ENCODE peak calls at places on chromosome 20, in nine cellular contexts. T, I, Q, K, J, Z, B, U and V are unnamed samples. For H3K4me1 and H3K36me3, the result is how much of the 10 kb centered on the place peaks cover.

GRCh38 chr20:47992021-47992467 is 206.8 kb upstream of the SULF2 start:
- DNase-seq in Z (no peak), U (no peak), Q (no peak), B (no peak), T (no peak), K (no peak), I (no peak), J (no peak), V (no peak)

GRCh38 chr20:15496501-15497039 is 1076.7 kb downstream of the KIF16B start:
- DNase-seq in B (no peak), U (no peak), I (no peak), T (no peak), J (no peak), Z (no peak), K (no peak), Q (no peak), V (no peak)

GRCh38 chr20:61845276-61845675 is 220.4 kb downstream of the TAF4 start:
- DNase-seq in K (no peak), I (no peak), T (no peak), Q (no peak), U (no peak), J (no peak), B (no peak), Z (no peak), V (no peak)

GRCh38 chr20:48682529-48683385 is 145.0 kb downstream of the PREX1 start:
- DNase-seq in K (no peak), T (no peak), Q (peak), U (peak), Z (no peak), B (peak), I (peak), J (peak), V (peak)

GRCh38 chr20:40607927-40608326 is 81.1 kb downstream of the MAFB start:
- DNase-seq in K (no peak), Q (no peak), U (no peak), I (no peak), T (no peak), J (no peak), Z (no peak), B (no peak), V (no peak)

GRCh38 chr20:59248031-59248684 is 52.3 kb upstream of the EDN3 start:
- DNase-seq in T (no peak), J (no peak), K (no peak), Z (no peak), U (no peak), B (no peak), I (no peak), Q (no peak), V (no peak)

GRCh38 chr20:36355469-36356171 is 49.5 kb downstream of the DLGAP4 start:
- DNase-seq in I (no peak), B (no peak), J (no peak), Q (no peak), Z (no peak), U (no peak), K (no peak), T (no peak), V (no peak)

GRCh38 chr20:32674362-32674789 is 635 bp upstream of the C20orf203 start:
- DNase-seq in B (peak), I (no peak), J (peak), K (peak), Z (peak), T (peak), Q (no peak), U (peak), V (peak)

GRCh38 chr20:41848180-41848579 is 230.0 kb upstream of the CHD6 start:
- DNase-seq in Z (no peak), I (no peak), B (no peak), Q (no peak), U (no peak), K (no peak), J (no peak), T (no peak), V (no peak)

GRCh38 chr20:47126709-47127108 is 229.8 kb downstream of the ZMYND8 start:
- DNase-seq in Q (no peak), U (no peak), T (no peak), I (no peak), J (no peak), B (peak), K (no peak), Z (no peak), V (no peak)

GRCh38 chr20:330233-331149 is 5.1 kb downstream of the SOX12 start:
- DNase-seq in B (peak), I (peak), U (peak), T (no peak), Z (no peak), J (peak), K (peak), Q (peak), V (peak)

GRCh38 chr20:1900321-1900791 is 5.1 kb downstream of the SIRPA start:
- DNase-seq in Z (peak), U (peak), T (no peak), Q (peak), I (no peak), B (peak), J (peak), K (peak), V (no peak)

GRCh38 chr20:23036371-23036770 is 1.3 kb downstream of the SSTR4 start:
- DNase-seq in J (no peak), T (no peak), Q (no peak), B (no peak), U (no peak), Z (no peak), I (no peak), K (no peak), V (no peak)
- H3K4me1 ChIP-seq in J (under half), T (under half), Q (under half), B (under half), U (under half), Z (under half), I (under half), K (under half), V (under half)

GRCh38 chr20:44624743-44625271 is 26.7 kb downstream of the ADA start:
- DNase-seq in Z (no peak), J (no peak), K (no peak), U (no peak), I (no peak), T (no peak), Q (no peak), B (no peak), V (no peak)

GRCh38 chr20:44624152-44624551 is 27.3 kb downstream of the ADA start:
- DNase-seq in J (no peak), K (no peak), Q (no peak), Z (no peak), B (no peak), T (no peak), I (no peak), U (no peak), V (no peak)

GRCh38 chr20:44625361-44625760 is 26.1 kb downstream of the ADA start:
- DNase-seq in I (no peak), Q (no peak), J (no peak), K (no peak), U (no peak), T (no peak), B (no peak), Z (no peak), V (no peak)

GRCh38 chr20:44627364-44628010 is 24.0 kb downstream of the ADA start:
- DNase-seq in J (no peak), B (no peak), I (no peak), K (no peak), Z (no peak), T (no peak), U (no peak), Q (no peak), V (no peak)

GRCh38 chr20:44626278-44626677 is 25.2 kb downstream of the ADA start:
- DNase-seq in J (no peak), B (no peak), U (no peak), K (no peak), I (no peak), T (no peak), Z (no peak), Q (no peak), V (no peak)
- H3K36me3 ChIP-seq in J (under half), B (under half), U (under half), K (under half), I (under half), T (under half), Z (under half), Q (under half), V (under half)

DNA sequence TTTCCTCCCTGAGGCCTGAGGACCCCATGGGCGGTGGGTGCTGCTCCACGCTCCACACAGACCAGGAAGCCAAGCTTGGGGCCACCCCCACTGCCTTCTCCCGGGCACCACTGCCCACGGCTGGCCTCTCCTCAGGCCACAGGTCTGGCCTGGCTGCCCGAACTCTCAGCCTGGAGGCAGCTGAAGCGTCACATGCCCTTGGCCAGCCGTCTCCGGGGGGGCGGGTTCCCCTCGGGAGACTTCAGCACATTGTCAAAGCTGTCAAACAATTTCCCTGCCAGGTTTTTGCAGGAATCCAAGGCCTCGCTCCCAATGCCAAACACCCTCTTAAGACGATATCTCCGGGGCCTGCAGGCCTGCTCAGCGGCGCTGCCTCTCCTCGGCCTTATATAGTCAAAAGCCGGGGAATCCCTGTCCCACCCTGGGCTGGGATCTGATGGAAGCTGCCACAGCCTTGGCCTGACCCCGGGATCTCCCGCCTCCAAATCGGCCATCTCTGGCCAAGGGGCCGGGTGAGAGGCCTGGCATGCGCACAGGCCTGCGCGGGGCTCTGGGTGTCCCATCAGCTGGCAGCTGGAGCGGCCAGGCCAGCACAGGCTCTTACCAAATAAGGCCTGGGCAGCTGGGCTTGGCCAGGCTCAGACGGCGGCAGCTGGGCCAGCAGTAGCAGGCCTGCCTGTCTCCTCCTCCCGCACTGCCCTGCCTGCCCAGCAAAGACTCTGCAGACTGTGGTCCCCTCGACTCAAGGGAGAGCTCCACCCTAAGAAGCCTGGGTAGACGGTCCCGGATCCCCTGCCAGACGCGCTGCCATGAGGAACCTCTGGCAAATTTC is 49.7 kb downstream of the RBM38 start:
- DNase-seq in I (no peak), K (no peak), U (peak), Q (peak), Z (no peak), T (no peak), B (peak), J (no peak), V (peak)
- H3K4me1 ChIP-seq in I (under half), K (under half), U (half or more), Q (under half), Z (under half), T (under half), B (under half), J (under half), V (under half)

GRCh38 chr20:53021934-53022333 is 49.8 kb downstream of the TSHZ2 start:
- DNase-seq in Q (no peak), J (no peak), K (peak), U (no peak), B (no peak), I (no peak), T (no peak), Z (no peak), V (no peak)

GRCh38 chr20:53016534-53017042 is 44.4 kb downstream of the TSHZ2 start:
- DNase-seq in Q (no peak), I (no peak), K (no peak), J (no peak), B (no peak), T (no peak), Z (no peak), U (no peak), V (no peak)

GRCh38 chr20:53020834-53021233 is 48.7 kb downstream of the TSHZ2 start:
- DNase-seq in K (no peak), U (no peak), I (no peak), Q (no peak), J (no peak), B (no peak), T (no peak), Z (no peak), V (no peak)

GRCh38 chr20:53020376-53020775 is 48.2 kb downstream of the TSHZ2 start:
- DNase-seq in Z (no peak), Q (no peak), I (no peak), K (no peak), J (no peak), T (no peak), U (no peak), B (no peak), V (no peak)

DNA sequence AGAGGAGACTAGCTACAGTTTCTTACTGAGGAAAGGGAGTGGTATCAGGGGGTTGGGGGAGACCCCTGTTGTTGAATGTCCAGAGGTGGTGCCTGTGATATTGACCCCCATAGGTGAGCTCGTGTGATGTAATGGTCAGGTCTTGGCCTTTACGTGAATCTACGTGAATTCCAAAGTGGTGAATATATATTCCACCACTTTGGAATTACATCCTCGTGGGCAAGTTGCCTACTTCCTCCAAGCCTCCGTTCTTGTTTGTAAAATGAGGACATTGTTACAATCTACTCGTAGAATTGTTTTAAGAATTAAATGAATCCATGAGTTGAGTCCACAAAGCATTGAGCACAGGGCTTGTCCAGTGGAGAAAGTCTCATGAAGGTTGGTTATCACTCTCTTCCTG is 47.3 kb downstream of the TSHZ2 start:
- DNase-seq in B (no peak), Z (no peak), Q (no peak), I (no peak), J (no peak), K (no peak), U (no peak), T (no peak), V (no peak)
- H3K36me3 ChIP-seq in B (under half), Z (under half), Q (under half), I (under half), J (under half), K (under half), U (under half), T (under half), V (under half)

GRCh38 chr20:57573176-57573575 is 12.3 kb downstream of the PCK1 start:
- DNase-seq in Q (no peak), K (no peak), J (no peak), B (no peak), Z (no peak), U (peak), I (no peak), T (no peak), V (no peak)
- H3K4me1 ChIP-seq in Q (under half), K (under half), J (under half), B (under half), Z (under half), U (under half), I (under half), T (under half), V (under half)

DNA sequence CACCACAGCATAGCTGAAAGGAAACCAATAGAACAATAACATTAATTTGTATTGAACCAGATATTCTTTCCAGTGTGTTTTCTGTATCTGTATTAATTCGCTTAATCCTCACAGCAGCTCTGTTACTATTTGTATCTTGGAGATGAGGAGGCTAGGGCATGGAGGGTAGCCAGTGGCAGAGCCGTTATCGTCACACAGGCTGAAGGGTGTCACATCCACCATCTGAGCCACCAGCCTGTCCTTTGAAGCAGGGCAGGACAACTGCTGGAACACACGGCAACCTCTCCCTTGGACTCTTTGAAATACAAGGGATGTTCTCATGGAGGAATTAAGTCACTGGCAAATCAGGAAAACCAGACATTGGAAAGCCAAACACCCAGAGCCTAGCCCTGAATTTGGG is 628.0 kb upstream of the CDH4 start:
- DNase-seq in T (no peak), Z (no peak), U (no peak), J (no peak), K (no peak), B (no peak), Q (no peak), I (no peak), V (no peak)
- H3K36me3 ChIP-seq in T (under half), Z (under half), U (under half), J (under half), K (under half), B (under half), Q (under half), I (under half), V (under half)